ENCODE peak calls at places on chromosomes 1 and 21, in four cellular contexts. W, O, H and Y are unnamed samples.

GRCh38 chr21:37724201-37724600 is 192.1 kb downstream of the KCNJ6 start:
- DNase-seq in W (no peak), O (no peak), H (no peak), Y (no peak)

GRCh38 chr1:89390707-89391106 is 26.8 kb downstream of the GBP6 start:
- DNase-seq in W (no peak), O (no peak), H (no peak), Y (no peak)

GRCh38 chr1:42937141-42937696 is 21.4 kb downstream of the SLC2A1 start:
- DNase-seq in W (no peak), O (no peak), H (no peak), Y (no peak)

GRCh38 chr1:75791022-75791421 is 5.0 kb downstream of the RABGGTB start:
- DNase-seq in W (no peak), O (no peak), H (no peak), Y (no peak)

GRCh38 chr1:112686417-112686816 is 12.0 kb downstream of the MOV10 start:
- DNase-seq in W (no peak), O (no peak), H (no peak), Y (no peak)

GRCh38 chr1:60425528-60425927 is 352.0 kb upstream of the C1orf87 start:
- DNase-seq in W (no peak), O (peak), H (no peak), Y (no peak)

GRCh38 chr1:75053207-75053606 is 81.0 kb upstream of the LHX8 start:
- DNase-seq in W (no peak), O (no peak), H (no peak), Y (no peak)

GRCh38 chr1:66556161-66556611 is 22.2 kb downstream of the SGIP1 start:
- DNase-seq in W (no peak), O (no peak), H (no peak), Y (no peak)